ENCODE peak calls at places on chromosomes 5 and 9, in ten cellular contexts. D, V, N, C, F, P, T, Z, X and Q are unnamed samples.
A peak's percentile ranks its signal among the peaks of the same experiment; 100 is the strongest.

GRCh38 chr9:85738509-85738908 is 3.2 kb downstream of the AGTPBP1 start:
- DNase-seq in D (no peak), V (no peak), N (peak; percentile 26), C (no peak), F (no peak), P (no peak), T (no peak), Z (no peak), X (no peak), Q (no peak)

GRCh38 chr5:55226027-55226933 is 835 bp downstream of the MCIDAS start:
- DNase-seq in D (peak; percentile 13), V (no peak), N (peak; percentile 91), C (no peak), F (peak; percentile 62), P (no peak), T (peak; percentile 66), Z (peak; percentile 79), X (no peak), Q (peak; percentile 74)

GRCh38 chr9:88950341-88951141 is 40.7 kb upstream of the S1PR3 start:
- DNase-seq in D (peak; percentile 58), V (no peak), N (peak; percentile 22), C (no peak), F (no peak), P (no peak), T (no peak), Z (peak; percentile 24), X (no peak), Q (no peak)

GRCh38 chr9:127562841-127563523 is 49.1 kb upstream of the STXBP1 start:
- DNase-seq in D (peak; percentile 53), V (no peak), N (no peak), C (no peak), F (no peak), P (no peak), T (no peak), Z (peak; percentile 52), X (no peak), Q (no peak)

GRCh38 chr5:82745016-82745415 is 332.2 kb downstream of the TMEM167A start:
- DNase-seq in D (no peak), V (no peak), N (no peak), C (no peak), F (no peak), P (no peak), T (no peak), Z (no peak), X (no peak), Q (no peak)

GRCh38 chr5:132049559-132049958 is 10.9 kb upstream of the IL3 start:
- DNase-seq in D (no peak), V (no peak), N (no peak), C (no peak), F (no peak), P (no peak), T (no peak), Z (no peak), X (no peak), Q (no peak)

GRCh38 chr5:41869739-41870620 is at the start of gene OXCT1:
- DNase-seq in D (peak; percentile 74), V (peak; percentile 67), N (peak; percentile 95), C (peak; percentile 96), F (peak; percentile 91), P (peak; percentile 87), T (peak; percentile 90), Z (peak; percentile 68), X (peak; percentile 23), Q (peak; percentile 85)

GRCh38 chr5:14959443-14960119 is 88.0 kb upstream of the ANKH start:
- DNase-seq in D (no peak), V (no peak), N (no peak), C (no peak), F (no peak), P (no peak), T (no peak), Z (no peak), X (no peak), Q (no peak)

GRCh38 chr5:74035521-74035937 is 409.5 kb downstream of the ARHGEF28 start:
- DNase-seq in D (peak; percentile 73), V (no peak), N (no peak), C (no peak), F (no peak), P (no peak), T (no peak), Z (peak; percentile 63), X (no peak), Q (peak; percentile 25)

GRCh38 chr5:133047404-133047803 is 4.4 kb upstream of the HSPA4 start:
- DNase-seq in D (no peak), V (no peak), N (no peak), C (no peak), F (no peak), P (no peak), T (no peak), Z (no peak), X (no peak), Q (no peak)

GRCh38 chr5:149824115-149824514 is 94.0 kb downstream of the PPARGC1B start:
- DNase-seq in D (no peak), V (no peak), N (no peak), C (no peak), F (no peak), P (no peak), T (no peak), Z (no peak), X (no peak), Q (no peak)

GRCh38 chr9:37410969-37411785 is 11.3 kb upstream of the GRHPR start:
- DNase-seq in D (no peak), V (no peak), N (peak; percentile 36), C (no peak), F (peak; percentile 20), P (no peak), T (no peak), Z (no peak), X (no peak), Q (no peak)

GRCh38 chr5:76532061-76532460 is 91.1 kb downstream of the F2RL2 start:
- DNase-seq in D (no peak), V (no peak), N (no peak), C (no peak), F (no peak), P (no peak), T (no peak), Z (no peak), X (no peak), Q (no peak)

GRCh38 chr5:154133591-154133990 is 56.9 kb upstream of the GALNT10 start:
- DNase-seq in D (no peak), V (no peak), N (peak; percentile 52), C (no peak), F (no peak), P (no peak), T (no peak), Z (no peak), X (no peak), Q (no peak)

GRCh38 chr5:120803282-120803681 is 339.2 kb downstream of the PRR16 start:
- DNase-seq in D (peak; percentile 49), V (no peak), N (no peak), C (no peak), F (no peak), P (no peak), T (no peak), Z (peak; percentile 5), X (no peak), Q (no peak)

GRCh38 chr5:83927140-83927733 is 206.6 kb upstream of the HAPLN1 start:
- DNase-seq in D (peak; percentile 58), V (peak; percentile 52), N (peak; percentile 82), C (peak; percentile 16), F (no peak), P (no peak), T (peak; percentile 21), Z (peak; percentile 63), X (no peak), Q (peak; percentile 80)

GRCh38 chr5:72509401-72509800 is 2.2 kb upstream of the ZNF366 start:
- DNase-seq in D (peak; percentile 26), V (peak; percentile 73), N (no peak), C (no peak), F (no peak), P (no peak), T (no peak), Z (no peak), X (no peak), Q (no peak)

GRCh38 chr5:3230941-3231340 is 364.7 kb upstream of the IRX1 start:
- DNase-seq in D (no peak), V (no peak), N (no peak), C (no peak), F (no peak), P (no peak), T (no peak), Z (no peak), X (no peak), Q (no peak)

GRCh38 chr5:1776831-1777230 is 22.8 kb downstream of the MRPL36 start:
- DNase-seq in D (no peak), V (no peak), N (no peak), C (no peak), F (no peak), P (no peak), T (no peak), Z (no peak), X (no peak), Q (no peak)

GRCh38 chr9:5799314-5799713 is 33.6 kb downstream of the ERMP1 start:
- DNase-seq in D (peak; percentile 46), V (peak; percentile 31), N (peak; percentile 21), C (no peak), F (no peak), P (no peak), T (no peak), Z (peak; percentile 24), X (no peak), Q (no peak)

GRCh38 chr9:76371901-76372300 is 22.3 kb downstream of the RFK start:
- DNase-seq in D (peak; percentile 62), V (no peak), N (no peak), C (no peak), F (no peak), P (no peak), T (no peak), Z (peak; percentile 94), X (peak; percentile 18), Q (no peak)

GRCh38 chr5:146622391-146622790 is 106.4 kb upstream of the GPR151 start:
- DNase-seq in D (no peak), V (no peak), N (no peak), C (no peak), F (no peak), P (no peak), T (no peak), Z (no peak), X (no peak), Q (no peak)

GRCh38 chr5:119323630-119324000 is 32.2 kb upstream of the TNFAIP8 start:
- DNase-seq in D (peak; percentile 49), V (no peak), N (no peak), C (no peak), F (no peak), P (no peak), T (no peak), Z (peak; percentile 16), X (no peak), Q (no peak)

GRCh38 chr9:133987455-133987800 is 4.7 kb downstream of the VAV2 start:
- DNase-seq in D (no peak), V (no peak), N (no peak), C (no peak), F (no peak), P (no peak), T (no peak), Z (no peak), X (no peak), Q (no peak)

GRCh38 chr5:612498-613424 is 621 bp downstream of the CEP72 start:
- DNase-seq in D (no peak), V (no peak), N (peak; percentile 52), C (no peak), F (no peak), P (no peak), T (no peak), Z (no peak), X (no peak), Q (peak; percentile 39)

GRCh38 chr5:176364765-176365662 is at the start of gene ARL10:
- DNase-seq in D (no peak), V (peak; percentile 50), N (peak; percentile 68), C (peak; percentile 14), F (peak; percentile 83), P (peak; percentile 10), T (peak; percentile 69), Z (no peak), X (no peak), Q (no peak)

GRCh38 chr5:106862450-106863193 is 808.1 kb downstream of the EFNA5 start:
- DNase-seq in D (no peak), V (no peak), N (no peak), C (no peak), F (no peak), P (no peak), T (no peak), Z (no peak), X (peak; percentile 23), Q (no peak)

GRCh38 chr5:56314536-56314935 is 81.4 kb upstream of the ANKRD55 start:
- DNase-seq in D (no peak), V (no peak), N (peak; percentile 12), C (peak; percentile 56), F (peak; percentile 47), P (no peak), T (no peak), Z (peak; percentile 12), X (no peak), Q (no peak)